ENCODE peak calls at places on chromosomes 7 and 10, in four cellular contexts. One of them, this sample, is unnamed.

GRCh38 chr10:86899670-86900276 is 57.6 kb downstream of the MMRN2 start:
- DNase-seq in HCT116: peak; percentile 39
- DNase-seq in K562: peak; percentile 73
- DNase-seq in HepG2: peak; percentile 60
- DNase-seq in this sample: no peak

GRCh38 chr10:3366043-3366442 is 193.5 kb upstream of the PITRM1 start:
- DNase-seq in HCT116: no peak
- DNase-seq in K562: no peak
- DNase-seq in HepG2: no peak
- DNase-seq in this sample: no peak

GRCh38 chr10:101696632-101697031 is 1.7 kb upstream of the FBXW4 start:
- DNase-seq in HCT116: no peak
- DNase-seq in K562: no peak
- DNase-seq in HepG2: no peak
- DNase-seq in this sample: no peak

GRCh38 chr10:99983280-99983988 is 26.3 kb downstream of the DNMBP start:
- DNase-seq in HCT116: no peak
- DNase-seq in K562: peak; percentile 47
- DNase-seq in HepG2: peak; percentile 38
- DNase-seq in this sample: no peak

GRCh38 chr7:74405191-74405898 is 48.4 kb upstream of the GTF2IRD1 start:
- DNase-seq in HCT116: no peak
- DNase-seq in K562: peak; percentile 76
- DNase-seq in HepG2: no peak
- DNase-seq in this sample: peak; percentile 91

GRCh38 chr10:48444861-48445841 is 138.7 kb downstream of the MAPK8 start:
- DNase-seq in HCT116: no peak
- DNase-seq in K562: no peak
- DNase-seq in HepG2: peak; percentile 27
- DNase-seq in this sample: peak; percentile 52

GRCh38 chr7:77799078-77799964 is 748 bp downstream of the PHTF2 start:
- DNase-seq in HCT116: peak; percentile 6
- DNase-seq in K562: peak; percentile 75
- DNase-seq in HepG2: no peak
- DNase-seq in this sample: peak; percentile 79

GRCh38 chr10:551489-552252 is 137.8 kb downstream of the DIP2C start:
- DNase-seq in HCT116: no peak
- DNase-seq in K562: no peak
- DNase-seq in HepG2: no peak
- DNase-seq in this sample: no peak

GRCh38 chr7:44634839-44635591 is 28.6 kb downstream of the OGDH start:
- DNase-seq in HCT116: no peak
- DNase-seq in K562: peak; percentile 84
- DNase-seq in HepG2: no peak
- DNase-seq in this sample: no peak

DNA sequence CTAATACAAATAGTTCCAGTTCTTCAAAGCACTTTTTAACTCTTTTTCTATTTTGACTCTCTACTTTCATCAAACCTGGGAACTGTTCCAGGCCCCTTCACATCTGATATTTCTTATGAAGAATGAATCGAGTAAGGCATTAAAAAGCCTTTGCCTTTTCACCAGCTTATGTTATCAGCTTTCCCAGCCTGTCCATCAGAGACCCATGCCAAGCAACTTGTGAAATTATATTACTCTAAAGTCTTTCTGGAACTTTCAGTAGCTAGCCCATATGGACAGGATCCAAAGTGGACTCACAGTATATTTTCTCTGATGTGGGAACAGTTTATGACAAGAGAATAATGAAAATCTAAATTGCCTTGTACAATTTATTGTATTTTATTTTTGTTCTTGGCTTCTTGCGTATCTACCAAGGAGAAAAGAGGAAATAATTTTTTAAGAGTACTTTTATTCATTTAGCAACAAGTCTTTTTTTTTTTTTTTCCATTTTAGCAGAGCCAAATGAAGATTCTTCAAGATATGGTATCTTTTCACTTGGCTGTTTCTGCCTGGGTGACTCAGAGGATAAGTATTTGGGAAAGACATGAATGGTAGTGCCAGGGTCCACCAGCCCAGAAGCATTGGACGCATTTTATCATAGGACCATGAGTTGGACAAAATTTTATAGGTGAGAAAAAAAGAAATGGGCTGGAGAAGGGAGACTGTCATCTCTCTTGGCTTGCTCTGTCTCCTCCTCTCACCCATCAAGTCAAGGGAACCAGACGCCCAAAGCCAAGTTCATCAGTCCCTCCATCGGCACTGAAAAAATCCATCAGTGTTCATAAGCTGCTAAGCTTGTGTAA is 195.8 kb upstream of the NEBL start:
- DNase-seq in HCT116: no peak
- DNase-seq in K562: no peak
- DNase-seq in HepG2: no peak
- DNase-seq in this sample: no peak
- TF ChIP-seq SP1 in HCT116: no peak
- TF ChIP-seq SP1 in K562: no peak
- TF ChIP-seq SP1 in HepG2: no peak
- TF ChIP-seq SP1 in this sample: no peak

GRCh38 chr7:47581821-47582747 is at the start of gene TNS3:
- DNase-seq in HCT116: no peak
- DNase-seq in K562: no peak
- DNase-seq in HepG2: no peak
- DNase-seq in this sample: no peak

GRCh38 chr7:47580175-47580701 is 1.7 kb downstream of the TNS3 start:
- DNase-seq in HCT116: no peak
- DNase-seq in K562: no peak
- DNase-seq in HepG2: peak; percentile 91
- DNase-seq in this sample: no peak

GRCh38 chr7:47580811-47581331 is 1.0 kb downstream of the TNS3 start:
- DNase-seq in HCT116: no peak
- DNase-seq in K562: no peak
- DNase-seq in HepG2: peak; percentile 12
- DNase-seq in this sample: no peak

GRCh38 chr7:47582748-47583740 is 1.1 kb upstream of the TNS3 start:
- DNase-seq in HCT116: no peak
- DNase-seq in K562: no peak
- DNase-seq in HepG2: no peak
- DNase-seq in this sample: no peak

DNA sequence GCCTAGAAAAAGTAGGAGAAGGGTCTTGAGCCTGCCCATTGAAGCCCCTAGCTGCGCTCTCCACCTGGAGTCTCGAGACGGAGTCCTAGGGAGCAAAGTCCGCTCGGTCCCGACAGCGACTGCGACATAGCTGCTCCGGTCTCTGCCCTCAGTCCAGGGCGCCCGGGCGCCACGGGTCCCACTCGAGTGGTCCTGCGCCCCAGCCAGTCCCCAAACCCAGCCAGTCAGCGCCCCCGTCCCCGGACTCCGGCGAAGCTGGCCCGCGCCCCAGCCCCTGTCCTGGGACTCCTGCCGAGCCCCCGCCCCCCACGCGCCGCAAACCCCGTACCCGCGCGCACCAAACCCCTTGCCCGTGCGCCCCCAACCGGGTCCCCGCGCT is 480 bp downstream of the TNS3 start:
- DNase-seq in HCT116: no peak
- DNase-seq in K562: no peak
- DNase-seq in HepG2: no peak
- DNase-seq in this sample: no peak
- TF ChIP-seq FOSL1 in HCT116: no peak
- TF ChIP-seq FOSL1 in K562: no peak
- TF ChIP-seq FOSL1 in HepG2: no peak
- TF ChIP-seq FOSL1 in this sample: no peak

GRCh38 chr7:150444674-150445365 is 5.6 kb upstream of the GIMAP8 start:
- DNase-seq in HCT116: no peak
- DNase-seq in K562: no peak
- DNase-seq in HepG2: no peak
- DNase-seq in this sample: no peak

GRCh38 chr7:150444141-150444540 is 6.3 kb upstream of the GIMAP8 start:
- DNase-seq in HCT116: no peak
- DNase-seq in K562: no peak
- DNase-seq in HepG2: no peak
- DNase-seq in this sample: no peak

GRCh38 chr7:150441524-150441923 is 8.9 kb upstream of the GIMAP8 start:
- DNase-seq in HCT116: no peak
- DNase-seq in K562: no peak
- DNase-seq in HepG2: no peak
- DNase-seq in this sample: no peak

GRCh38 chr7:150439926-150440325 is 10.5 kb upstream of the GIMAP8 start:
- DNase-seq in HCT116: no peak
- DNase-seq in K562: no peak
- DNase-seq in HepG2: no peak
- DNase-seq in this sample: no peak

GRCh38 chr7:150442811-150443210 is 7.6 kb upstream of the GIMAP8 start:
- DNase-seq in HCT116: no peak
- DNase-seq in K562: no peak
- DNase-seq in HepG2: no peak
- DNase-seq in this sample: no peak
- TF ChIP-seq SP1 in HCT116: no peak
- TF ChIP-seq SP1 in K562: no peak
- TF ChIP-seq SP1 in HepG2: no peak
- TF ChIP-seq SP1 in this sample: no peak

DNA sequence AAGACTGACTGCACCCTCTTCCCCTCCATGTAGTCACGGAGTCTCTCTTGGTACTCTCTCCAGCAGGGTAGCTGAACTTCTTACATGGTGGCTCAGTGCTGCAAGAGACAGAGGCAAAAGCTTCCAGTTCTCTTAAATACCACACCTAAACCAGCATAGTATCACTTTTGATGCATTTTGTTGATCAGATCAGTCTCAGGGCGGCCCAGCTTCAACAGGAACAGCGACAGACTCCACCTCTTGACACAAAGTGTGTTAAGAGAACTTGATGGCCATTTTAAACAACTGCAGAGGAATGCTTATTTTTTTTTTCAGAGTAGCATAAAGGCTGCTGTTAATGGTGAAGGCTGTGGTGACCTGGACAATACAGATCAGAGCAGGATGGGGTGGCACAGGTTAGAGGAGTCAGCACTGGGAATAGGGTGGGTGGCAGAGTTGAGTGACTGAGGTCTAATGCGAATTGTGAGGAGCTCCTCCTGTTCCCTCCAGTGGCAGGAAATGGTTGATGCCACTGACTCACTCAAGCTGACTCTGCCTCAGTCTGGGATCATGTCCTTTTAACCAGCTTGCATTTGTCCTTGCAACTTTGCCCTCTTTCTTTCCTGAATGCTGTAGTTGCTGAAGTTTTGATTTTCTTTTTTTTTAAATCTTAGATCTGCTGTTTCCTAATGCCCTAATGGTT is 17.3 kb downstream of the MGAM start:
- DNase-seq in HCT116: no peak
- DNase-seq in K562: no peak
- DNase-seq in HepG2: no peak
- DNase-seq in this sample: no peak
- TF ChIP-seq FOSL1 in HCT116: no peak
- TF ChIP-seq FOSL1 in K562: no peak
- TF ChIP-seq FOSL1 in HepG2: no peak
- TF ChIP-seq FOSL1 in this sample: no peak

GRCh38 chr10:47257396-47258120 is 42.4 kb upstream of the GDF10 start:
- DNase-seq in HCT116: no peak
- DNase-seq in K562: no peak
- DNase-seq in HepG2: no peak
- DNase-seq in this sample: no peak
- TF ChIP-seq SP1 in HCT116: no peak
- TF ChIP-seq SP1 in K562: no peak
- TF ChIP-seq SP1 in HepG2: no peak
- TF ChIP-seq SP1 in this sample: no peak

GRCh38 chr10:114179747-114180146 is 594 bp downstream of the TDRD1 start:
- DNase-seq in HCT116: no peak
- DNase-seq in K562: no peak
- DNase-seq in HepG2: no peak
- DNase-seq in this sample: no peak

GRCh38 chr10:114180937-114181336 is 1.8 kb downstream of the TDRD1 start:
- DNase-seq in HCT116: no peak
- DNase-seq in K562: no peak
- DNase-seq in HepG2: no peak
- DNase-seq in this sample: no peak

GRCh38 chr10:114183563-114183962 is 4.4 kb downstream of the TDRD1 start:
- DNase-seq in HCT116: no peak
- DNase-seq in K562: no peak
- DNase-seq in HepG2: no peak
- DNase-seq in this sample: no peak

GRCh38 chr10:114184276-114184675 is 5.1 kb downstream of the TDRD1 start:
- DNase-seq in HCT116: no peak
- DNase-seq in K562: no peak
- DNase-seq in HepG2: no peak
- DNase-seq in this sample: no peak

DNA sequence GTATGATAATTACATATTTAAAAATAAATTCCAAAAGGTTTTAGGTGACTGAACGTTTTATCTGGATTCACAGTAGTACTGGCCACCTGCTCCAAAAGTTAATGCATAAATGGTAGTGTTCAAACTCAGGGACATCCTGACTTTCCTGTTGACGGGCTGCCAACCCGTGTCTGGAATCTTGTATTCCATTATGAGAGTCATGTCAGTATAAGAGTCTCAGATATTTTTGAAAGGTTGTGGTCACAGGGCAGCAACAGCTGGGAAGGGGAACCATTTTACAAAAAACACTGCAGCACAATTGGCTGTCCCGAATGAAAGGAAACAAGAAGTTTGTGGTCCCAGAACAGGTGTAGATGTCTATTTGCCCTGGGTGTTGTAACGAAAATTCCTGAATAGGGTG is 2.8 kb downstream of the TDRD1 start:
- DNase-seq in HCT116: no peak
- DNase-seq in K562: no peak
- DNase-seq in HepG2: no peak
- DNase-seq in this sample: no peak
- TF ChIP-seq FOSL1 in HCT116: no peak
- TF ChIP-seq FOSL1 in K562: no peak
- TF ChIP-seq FOSL1 in HepG2: no peak
- TF ChIP-seq FOSL1 in this sample: no peak

DNA sequence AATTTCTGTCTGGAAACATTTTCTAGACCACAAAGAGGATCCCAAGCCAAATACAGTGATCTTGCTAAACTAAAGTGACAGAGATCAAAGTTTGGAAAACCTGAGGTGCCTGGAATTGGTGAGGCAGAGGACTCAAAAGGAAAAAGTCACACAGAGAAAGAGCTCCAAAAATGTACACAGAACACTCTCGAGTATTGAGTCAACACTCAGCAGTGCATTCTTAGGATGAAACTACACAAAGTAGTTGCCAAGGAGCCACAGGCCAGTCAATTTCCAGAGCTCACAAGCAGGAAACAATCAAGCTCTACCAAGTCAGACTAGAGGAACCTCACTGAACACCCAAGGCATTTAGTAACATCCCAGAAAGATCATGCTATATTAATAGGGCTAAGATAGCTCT is 61.3 kb downstream of the MICU1 start:
- DNase-seq in HCT116: no peak
- DNase-seq in K562: no peak
- DNase-seq in HepG2: no peak
- DNase-seq in this sample: no peak
- TF ChIP-seq SP1 in HCT116: no peak
- TF ChIP-seq SP1 in K562: no peak
- TF ChIP-seq SP1 in HepG2: no peak
- TF ChIP-seq SP1 in this sample: no peak